ENCODE peak calls at places on chromosomes 11 and 22, in five cellular contexts. L is cardiac muscle cell, P is SK-N-SH, X is adrenal gland, W is upper lobe of right lung. V is an unnamed sample.
A peak's percentile ranks its signal among the peaks of the same experiment; 100 is the strongest.

GRCh38 chr11:112584674-112585073 is 324.0 kb upstream of the PLET1 start:
- DNase-seq in L (no peak), P (no peak), X (no peak), W (no peak), V (no peak)

GRCh38 chr11:10931761-10932700 is 74.2 kb upstream of the ZBED5 start:
- DNase-seq in L (peak; percentile 61), P (no peak), X (peak; percentile 33), W (peak; percentile 71), V (no peak)

GRCh38 chr11:36389006-36389405 is 92.9 kb downstream of the PRR5L start:
- DNase-seq in L (no peak), P (no peak), X (no peak), W (no peak), V (no peak)

GRCh38 chr11:14520086-14520901 is at the start of gene PSMA1:
- DNase-seq in L (peak; percentile 97), P (peak; percentile 85), X (peak; percentile 92), W (peak; percentile 98), V (peak; percentile 92)

GRCh38 chr11:69144719-69145365 is 10.9 kb upstream of the SMIM38 start:
- DNase-seq in L (peak; percentile 42), P (no peak), X (no peak), W (no peak), V (no peak)

GRCh38 chr11:27205269-27205668 is 157.7 kb downstream of the CCDC34 start:
- DNase-seq in L (no peak), P (no peak), X (no peak), W (no peak), V (no peak)

GRCh38 chr11:130359419-130359818 is 44.7 kb upstream of the ZBTB44 start:
- DNase-seq in L (no peak), P (no peak), X (no peak), W (no peak), V (no peak)

GRCh38 chr11:130431806-130432205 is 3.4 kb upstream of the ADAMTS8 start:
- DNase-seq in L (no peak), P (no peak), X (no peak), W (no peak), V (no peak)

GRCh38 chr11:130872961-130873360 is 43.3 kb downstream of the SNX19 start:
- DNase-seq in L (peak; percentile 38), P (no peak), X (no peak), W (no peak), V (no peak)

GRCh38 chr11:3137486-3138177 is 27.5 kb downstream of the OSBPL5 start:
- DNase-seq in L (no peak), P (no peak), X (no peak), W (peak; percentile 55), V (no peak)

GRCh38 chr11:45333506-45333971 is 47.4 kb upstream of the SYT13 start:
- DNase-seq in L (peak; percentile 92), P (peak; percentile 29), X (no peak), W (no peak), V (no peak)

DNA sequence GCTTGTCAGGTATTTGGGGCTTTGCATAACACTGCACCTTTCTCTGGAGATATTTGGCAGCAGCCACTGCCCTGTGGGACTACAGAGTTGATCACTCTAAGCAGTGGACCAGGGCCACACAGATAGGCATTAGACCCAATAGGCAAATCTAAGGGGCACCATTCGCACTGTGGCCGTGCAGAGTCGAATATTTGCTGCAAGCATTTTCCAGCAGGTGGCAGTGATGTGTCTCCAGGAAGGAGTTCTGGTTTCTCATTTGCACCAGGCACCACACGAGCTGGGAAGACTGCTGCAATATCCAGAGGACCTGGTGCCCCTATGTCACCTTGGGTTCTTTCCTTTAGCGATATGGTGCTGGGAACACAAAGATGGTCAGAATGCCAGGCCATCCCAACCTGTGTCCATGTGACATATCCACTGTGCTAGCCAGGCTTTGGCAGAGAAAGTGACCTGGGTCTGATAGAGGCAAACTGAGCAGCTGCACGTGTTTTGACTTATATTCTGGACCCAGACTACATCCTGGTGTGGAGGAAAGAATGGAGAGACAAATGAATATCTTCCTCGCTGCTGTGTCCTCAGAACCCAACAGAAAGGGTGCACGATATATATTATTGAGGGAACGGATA is 318.7 kb downstream of the BUD13 start:
- DNase-seq in L (peak; percentile 51), P (peak; percentile 37), X (peak; percentile 28), W (no peak), V (no peak)
- TF ChIP-seq CTCF in L (peak; percentile 67), P (peak; percentile 62), X (peak; percentile 59), W (peak; percentile 55), V (peak; percentile 15)

GRCh38 chr11:765802-766091 is 11.5 kb downstream of the GATD1 start:
- DNase-seq in L (no peak), P (no peak), X (no peak), W (no peak), V (no peak)

GRCh38 chr11:766941-767210 is 10.4 kb downstream of the GATD1 start:
- DNase-seq in L (no peak), P (no peak), X (no peak), W (no peak), V (no peak)

GRCh38 chr11:767238-767637 is 10.0 kb downstream of the GATD1 start:
- DNase-seq in L (no peak), P (no peak), X (no peak), W (no peak), V (no peak)

GRCh38 chr11:765025-765801 is 12.1 kb downstream of the GATD1 start:
- DNase-seq in L (peak; percentile 55), P (peak; percentile 92), X (peak; percentile 53), W (no peak), V (no peak)

GRCh38 chr11:766106-766940 is 11.0 kb downstream of the GATD1 start:
- DNase-seq in L (no peak), P (peak; percentile 23), X (no peak), W (no peak), V (no peak)
- H3K27ac ChIP-seq in L (peak overlapping the region; percentile 22), P (no peak overlapping the region), X (no peak overlapping the region), W (no peak overlapping the region), V (no peak overlapping the region)

GRCh38 chr11:104873252-104873651 is 25.0 kb downstream of the CASP12 start:
- DNase-seq in L (no peak), P (no peak), X (no peak), W (no peak), V (no peak)
- TF ChIP-seq CTCF in L (no peak), P (peak; percentile 15), X (no peak), W (no peak), V (no peak)

DNA sequence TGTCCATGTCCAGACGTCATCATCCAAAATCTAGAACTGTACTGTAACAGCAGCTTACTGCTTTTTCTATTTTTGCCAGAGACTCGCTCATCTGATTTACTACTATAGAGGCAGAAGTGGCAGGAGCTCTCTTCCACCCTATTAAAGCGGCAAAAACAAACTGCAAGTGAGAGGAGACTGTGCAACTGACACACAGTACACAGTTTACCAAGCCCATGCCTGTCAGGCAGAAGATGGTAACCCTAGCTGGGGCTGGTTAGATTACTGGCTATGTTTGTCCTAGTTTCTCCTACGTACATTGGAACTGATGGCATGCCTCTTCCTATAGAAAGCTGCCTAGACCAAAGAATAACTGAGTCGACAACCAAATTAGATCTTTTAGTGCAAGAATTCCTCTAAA is 51.8 kb downstream of the CELF1 start:
- DNase-seq in L (no peak), P (no peak), X (no peak), W (no peak), V (no peak)
- H3K27ac ChIP-seq in L (peak overlapping the region; percentile 59), P (no peak overlapping the region), X (no peak overlapping the region), W (no peak overlapping the region), V (no peak overlapping the region)

DNA sequence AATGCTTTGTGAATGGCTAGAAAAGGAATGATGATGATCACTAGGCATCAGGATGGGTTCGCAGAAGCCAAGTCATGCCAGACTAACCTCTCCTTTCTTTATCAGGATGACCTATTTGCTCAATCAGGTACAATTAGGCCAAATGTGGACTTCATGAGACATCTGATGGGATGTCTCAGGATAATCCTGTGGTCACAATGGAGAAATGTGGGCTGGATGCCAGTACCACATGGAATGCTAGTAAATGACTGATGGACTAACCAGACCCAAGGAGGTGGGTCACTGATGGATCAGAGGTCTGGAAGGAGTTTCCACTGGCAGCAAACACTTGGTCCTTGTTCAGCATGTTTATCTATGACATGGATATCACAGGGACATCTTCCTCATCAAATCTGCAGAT is 94.8 kb upstream of the PHOX2A start:
- DNase-seq in L (no peak), P (no peak), X (no peak), W (no peak), V (no peak)
- TF ChIP-seq CTCF in L (no peak), P (no peak), X (no peak), W (no peak), V (no peak)

DNA sequence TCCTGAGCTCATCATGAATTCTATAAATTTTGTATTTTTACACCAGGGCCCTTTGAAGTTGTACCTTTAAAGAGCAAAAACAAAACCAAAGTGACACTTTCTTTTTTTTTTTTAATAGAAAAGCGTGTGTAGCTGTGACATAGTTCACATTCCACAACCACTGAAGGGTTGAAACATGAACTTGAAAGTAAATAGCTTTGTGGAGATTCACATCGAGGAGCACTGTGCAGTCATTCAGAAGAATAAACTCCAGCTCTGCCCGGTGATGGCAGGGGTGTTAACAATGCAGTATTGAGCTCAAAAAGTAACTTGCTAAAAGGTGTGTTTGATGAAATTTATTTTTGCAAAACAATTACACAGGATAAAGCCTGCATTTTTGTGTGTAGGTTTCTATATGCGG is 1166.2 kb downstream of the TBC1D22A start:
- DNase-seq in L (no peak), P (no peak), X (no peak), W (no peak), V (no peak)
- H3K27ac ChIP-seq in L (no peak overlapping the region), P (no peak overlapping the region), X (no peak overlapping the region), W (no peak overlapping the region), V (no peak overlapping the region)

GRCh38 chr11:113634940-113635575 is 71.0 kb downstream of the TMPRSS5 start:
- DNase-seq in L (no peak), P (no peak), X (no peak), W (no peak), V (no peak)
- TF ChIP-seq CTCF in L (no peak), P (no peak), X (no peak), W (no peak), V (no peak)

V was measured in thoracic aorta.